ENCODE peak calls at places on chromosomes 1 and 21, in ten cellular contexts. K is naive thymus-derived CD4-positive, alpha-beta T cell; B is C1 segment of cervical spinal cord; Q is activated T-cell treated with anti-CD3 and anti-CD28 coated beads, Interleukin-2, amount 50 U/mL, for 1 hour; Z is CD8-positive, alpha-beta memory T cell; P is K562; M is H9; V is NCI-H1417 treated with DMSO at 0.1 percent for 48 hours; G is heart right ventricle; S is HT-29. W is an unnamed sample.

GRCh38 chr1:2300004-2300771 is 72.1 kb downstream of the SKI start:
- DNase-seq in K (peak), B (no peak), Q (peak), Z (peak), P (no peak), M (no peak), V (no peak), G (no peak), S (no peak), W (no peak)

GRCh38 chr1:22133247-22133927 is 9.5 kb downstream of the WNT4 start:
- DNase-seq in K (no peak), B (no peak), Q (no peak), Z (no peak), P (no peak), M (peak), V (no peak), G (no peak), S (no peak), W (no peak)

GRCh38 chr1:41666991-41667631 is 182.6 kb upstream of the EDN2 start:
- DNase-seq in K (no peak), B (no peak), Q (peak), Z (peak), P (no peak), M (no peak), V (no peak), G (no peak), S (no peak), W (no peak)

GRCh38 chr21:35619184-35619583 is 441.1 kb downstream of the SETD4 start:
- DNase-seq in K (no peak), B (no peak), Q (no peak), Z (no peak), P (no peak), M (no peak), V (no peak), G (no peak), S (no peak), W (peak)

GRCh38 chr1:8554956-8555534 is 237.1 kb downstream of the SLC45A1 start:
- DNase-seq in K (no peak), B (no peak), Q (no peak), Z (no peak), P (no peak), M (no peak), V (no peak), G (no peak), S (no peak), W (peak)

GRCh38 chr1:207316141-207316540 is 5.3 kb upstream of the CD55 start:
- DNase-seq in K (no peak), B (no peak), Q (no peak), Z (no peak), P (no peak), M (no peak), V (no peak), G (no peak), S (peak), W (no peak)

GRCh38 chr1:196034080-196034706 is 574.0 kb downstream of the KCNT2 start:
- DNase-seq in K (no peak), B (no peak), Q (no peak), Z (no peak), P (no peak), M (peak), V (peak), G (no peak), S (no peak), W (no peak)

GRCh38 chr1:223824287-223824686 is 21.5 kb downstream of the TP53BP2 start:
- DNase-seq in K (no peak), B (no peak), Q (no peak), Z (no peak), P (no peak), M (no peak), V (no peak), G (no peak), S (no peak), W (no peak)

GRCh38 chr1:230641900-230642262 is 400 bp upstream of the COG2 start:
- DNase-seq in K (no peak), B (no peak), Q (no peak), Z (no peak), P (no peak), M (no peak), V (no peak), G (no peak), S (no peak), W (no peak)

GRCh38 chr1:9145021-9145668 is 16.2 kb upstream of the GPR157 start:
- DNase-seq in K (no peak), B (no peak), Q (no peak), Z (no peak), P (peak), M (no peak), V (no peak), G (no peak), S (peak), W (no peak)